ENCODE peak calls at places on chromosomes 16 and 17, in nine cellular contexts. U, C, G, X, A, S, O, F and K are unnamed samples.
A peak's percentile ranks its signal among the peaks of the same experiment; 100 is the strongest.

GRCh38 chr17:67132366-67132765 is 88.0 kb downstream of the CACNG1 start:
- DNase-seq in C (no peak), G (no peak), O (no peak), U (peak; percentile 5), S (no peak), F (no peak), X (no peak), A (no peak), K (no peak)

GRCh38 chr17:36731091-36731490 is 129.7 kb downstream of the MRM1 start:
- DNase-seq in O (no peak), C (no peak), U (peak; percentile 92), A (no peak), S (no peak), X (no peak), F (no peak), G (no peak), K (no peak)

GRCh38 chr16:86669937-86670772 is 91.8 kb downstream of the FOXL1 start:
- DNase-seq in U (no peak), X (no peak), S (no peak), O (no peak), G (no peak), C (peak; percentile 31), F (no peak), A (no peak), K (no peak)

GRCh38 chr16:69520800-69521602 is 44.8 kb upstream of the NFAT5 start:
- DNase-seq in X (no peak), G (no peak), U (no peak), S (no peak), A (no peak), C (peak; percentile 46), O (peak; percentile 46), F (no peak), K (no peak)

GRCh38 chr17:33469911-33470310 is 176.8 kb upstream of the ASIC2 start:
- DNase-seq in U (no peak), X (no peak), A (peak; percentile 17), O (peak; percentile 5), C (peak; percentile 62), S (no peak), F (peak; percentile 53), G (no peak), K (no peak)

GRCh38 chr16:23353440-23353839 is 51.3 kb downstream of the SCNN1B start:
- DNase-seq in X (peak; percentile 65), U (no peak), C (no peak), S (no peak), F (no peak), A (no peak), G (no peak), O (no peak), K (no peak)

GRCh38 chr16:50396770-50397525 is 28.2 kb upstream of the BRD7 start:
- DNase-seq in F (peak; percentile 99), O (peak; percentile 19), U (no peak), S (no peak), X (no peak), C (peak; percentile 27), G (peak; percentile 92), A (no peak), K (no peak)

GRCh38 chr16:24717411-24717810 is 12.0 kb upstream of the TNRC6A start:
- DNase-seq in O (peak; percentile 88), S (no peak), U (no peak), C (peak; percentile 65), F (no peak), A (no peak), X (no peak), G (no peak), K (no peak)

GRCh38 chr17:41415833-41416335 is 8.5 kb downstream of the KRT37 start:
- DNase-seq in A (no peak), O (peak; percentile 64), F (no peak), C (peak; percentile 88), U (no peak), G (no peak), S (no peak), X (no peak), K (no peak)

GRCh38 chr17:57588086-57588485 is 157.0 kb downstream of the CCDC182 start:
- DNase-seq in S (no peak), C (peak; percentile 37), A (no peak), U (no peak), X (no peak), G (no peak), F (no peak), O (no peak), K (no peak)

GRCh38 chr17:66425751-66426396 is 123.5 kb downstream of the PRKCA start:
- DNase-seq in X (no peak), G (no peak), O (no peak), C (no peak), U (no peak), F (no peak), S (no peak), A (no peak), K (no peak)

GRCh38 chr17:45857977-45858708 is 13.5 kb downstream of the SPPL2C start:
- DNase-seq in U (no peak), G (no peak), A (no peak), S (no peak), X (no peak), O (peak; percentile 25), F (no peak), C (peak; percentile 51), K (peak; percentile 12)

GRCh38 chr17:16537130-16537458 is 31.9 kb downstream of the ZNF287 start:
- DNase-seq in S (no peak), U (no peak), C (no peak), G (no peak), O (no peak), A (no peak), X (no peak), F (no peak), K (no peak)

GRCh38 chr17:78147315-78147998 is 1.3 kb downstream of the C17orf99 start:
- DNase-seq in U (no peak), F (no peak), C (no peak), A (no peak), G (no peak), O (no peak), X (peak; percentile 66), S (no peak), K (no peak)

GRCh38 chr16:77250395-77250794 is 51.2 kb downstream of the SYCE1L start:
- DNase-seq in X (no peak), G (no peak), U (no peak), A (no peak), S (no peak), F (no peak), O (peak; percentile 88), C (no peak), K (no peak)

GRCh38 chr16:67447508-67448076 is 16.7 kb downstream of the HSD11B2 start:
- DNase-seq in X (no peak), A (peak; percentile 34), C (peak; percentile 51), O (peak; percentile 67), F (no peak), S (peak; percentile 22), U (no peak), G (peak; percentile 54), K (no peak)

GRCh38 chr17:29930399-29931010 is 477 bp upstream of the SSH2 start:
- DNase-seq in O (peak; percentile 68), X (no peak), G (no peak), U (no peak), S (no peak), F (no peak), C (no peak), A (no peak), K (no peak)

GRCh38 chr16:2196162-2196980 is at the start of gene CASKIN1:
- DNase-seq in G (no peak), A (no peak), X (no peak), O (no peak), F (no peak), S (no peak), U (peak; percentile 38), C (peak; percentile 38), K (no peak)

GRCh38 chr17:61139219-61139618 is 260.4 kb upstream of the TBX2 start:
- DNase-seq in F (peak; percentile 31), O (peak; percentile 28), X (no peak), U (no peak), G (no peak), S (peak; percentile 39), C (peak; percentile 88), A (no peak), K (no peak)

GRCh38 chr16:49181812-49182211 is 99.8 kb downstream of the CBLN1 start:
- DNase-seq in C (no peak), G (no peak), U (no peak), F (no peak), S (no peak), X (no peak), A (no peak), O (no peak), K (no peak)